ENCODE peak calls at places on chromosomes 5 and 9, in nine cellular contexts. J is HS-5; K is breast epithelium; V is HCT116; Z is right cardiac atrium; M is A549; E is GM03348; Q is activated naive CD4-positive, alpha-beta T cell; Y is ELR. I is an unnamed sample.

GRCh38 chr9:27276182-27277030 is 20.5 kb downstream of the EQTN start:
- DNase-seq in J (peak; percentile 29), K (no peak), V (peak; percentile 42), Z (no peak), M (peak; percentile 34), E (peak; percentile 71), Q (no peak), Y (peak; percentile 64), I (no peak)

GRCh38 chr9:93665128-93665565 is 88.8 kb downstream of the PHF2 start:
- DNase-seq in J (no peak), K (no peak), V (no peak), Z (peak; percentile 13), M (no peak), E (no peak), Q (no peak), Y (no peak), I (peak; percentile 22)

GRCh38 chr5:88692979-88693932 is 189.7 kb downstream of the MEF2C start:
- DNase-seq in J (no peak), K (no peak), V (no peak), Z (no peak), M (no peak), E (no peak), Q (no peak), Y (no peak), I (no peak)

GRCh38 chr9:87343816-87344438 is 153.7 kb upstream of the DAPK1 start:
- DNase-seq in J (no peak), K (peak; percentile 63), V (no peak), Z (no peak), M (no peak), E (no peak), Q (no peak), Y (no peak), I (no peak)

GRCh38 chr9:129463477-129463876 is 157.4 kb downstream of the C9orf50 start:
- DNase-seq in J (no peak), K (no peak), V (no peak), Z (no peak), M (no peak), E (no peak), Q (no peak), Y (no peak), I (no peak)

GRCh38 chr9:109349431-109349846 is 28.6 kb upstream of the EPB41L4B start:
- DNase-seq in J (peak; percentile 79), K (no peak), V (no peak), Z (no peak), M (peak; percentile 13), E (peak; percentile 83), Q (no peak), Y (peak; percentile 61), I (no peak)

GRCh38 chr9:114110180-114110579 is 11.1 kb upstream of the KIF12 start:
- DNase-seq in J (peak; percentile 94), K (no peak), V (no peak), Z (no peak), M (peak; percentile 35), E (peak; percentile 82), Q (no peak), Y (peak; percentile 88), I (no peak)

GRCh38 chr5:83464261-83464660 is 7.3 kb upstream of the VCAN start:
- DNase-seq in J (no peak), K (no peak), V (no peak), Z (no peak), M (no peak), E (no peak), Q (no peak), Y (no peak), I (no peak)

GRCh38 chr5:6504677-6505414 is 56.2 kb downstream of the UBE2QL1 start:
- DNase-seq in J (peak; percentile 97), K (no peak), V (no peak), Z (no peak), M (no peak), E (no peak), Q (no peak), Y (peak; percentile 8), I (no peak)

GRCh38 chr9:88501086-88501485 is 33.9 kb upstream of the NXNL2 start:
- DNase-seq in J (no peak), K (no peak), V (no peak), Z (no peak), M (no peak), E (no peak), Q (no peak), Y (no peak), I (no peak)

GRCh38 chr5:153523196-153523595 is 32.7 kb downstream of the GRIA1 start:
- DNase-seq in J (peak; percentile 49), K (no peak), V (no peak), Z (no peak), M (no peak), E (peak; percentile 59), Q (no peak), Y (peak; percentile 80), I (no peak)

GRCh38 chr9:12464910-12465512 is 228.2 kb upstream of the TYRP1 start:
- DNase-seq in J (peak; percentile 2), K (no peak), V (no peak), Z (no peak), M (peak; percentile 1), E (peak; percentile 18), Q (no peak), Y (peak; percentile 25), I (no peak)

GRCh38 chr9:104794070-104794469 is 30.1 kb downstream of the NIPSNAP3B start:
- DNase-seq in J (no peak), K (no peak), V (no peak), Z (no peak), M (no peak), E (no peak), Q (no peak), Y (no peak), I (no peak)

GRCh38 chr5:102701748-102702147 is 53.4 kb upstream of the PAM start:
- DNase-seq in J (no peak), K (no peak), V (no peak), Z (no peak), M (no peak), E (no peak), Q (no peak), Y (no peak), I (no peak)

GRCh38 chr5:151624486-151624885 is 33.4 kb upstream of the FAT2 start:
- DNase-seq in J (no peak), K (no peak), V (no peak), Z (no peak), M (no peak), E (no peak), Q (no peak), Y (no peak), I (peak; percentile 30)

GRCh38 chr5:1201327-1202025 is at the start of gene SLC6A19:
- DNase-seq in J (no peak), K (no peak), V (no peak), Z (peak; percentile 10), M (no peak), E (no peak), Q (no peak), Y (no peak), I (no peak)

GRCh38 chr9:20504930-20505329 is 117.4 kb downstream of the MLLT3 start:
- DNase-seq in J (no peak), K (no peak), V (no peak), Z (no peak), M (no peak), E (no peak), Q (peak; percentile 6), Y (no peak), I (no peak)

GRCh38 chr5:104702212-104702611 is 1139.6 kb upstream of the NUDT12 start:
- DNase-seq in J (no peak), K (no peak), V (no peak), Z (no peak), M (no peak), E (no peak), Q (no peak), Y (peak; percentile 61), I (no peak)

GRCh38 chr5:154770111-154770510 is 14.9 kb downstream of the LARP1 start:
- DNase-seq in J (no peak), K (no peak), V (no peak), Z (no peak), M (no peak), E (no peak), Q (no peak), Y (no peak), I (no peak)

GRCh38 chr5:109910874-109911273 is 221.1 kb downstream of the MAN2A1 start:
- DNase-seq in J (no peak), K (no peak), V (no peak), Z (no peak), M (no peak), E (no peak), Q (no peak), Y (no peak), I (no peak)

GRCh38 chr5:4518924-4519660 is 621.0 kb upstream of the ADAMTS16 start:
- DNase-seq in J (no peak), K (no peak), V (no peak), Z (no peak), M (no peak), E (no peak), Q (no peak), Y (no peak), I (no peak)

GRCh38 chr9:134396258-134396742 is 70.0 kb downstream of the RXRA start:
- DNase-seq in J (no peak), K (no peak), V (no peak), Z (no peak), M (no peak), E (no peak), Q (peak; percentile 13), Y (no peak), I (no peak)

GRCh38 chr9:81562221-81563019 is 126.9 kb downstream of the TLE1 start:
- DNase-seq in J (peak; percentile 95), K (peak; percentile 85), V (peak; percentile 74), Z (peak; percentile 53), M (no peak), E (no peak), Q (no peak), Y (peak; percentile 96), I (peak; percentile 49)

GRCh38 chr9:2722715-2723114 is 5.4 kb downstream of the KCNV2 start:
- DNase-seq in J (peak; percentile 4), K (peak; percentile 28), V (no peak), Z (no peak), M (no peak), E (peak; percentile 29), Q (no peak), Y (no peak), I (no peak)

GRCh38 chr5:13731229-13731628 is 213.3 kb downstream of the DNAH5 start:
- DNase-seq in J (no peak), K (no peak), V (no peak), Z (no peak), M (no peak), E (no peak), Q (no peak), Y (peak; percentile 12), I (no peak)